ENCODE peak calls at places on chromosome 1, in five cellular contexts. M, I, H, G and F are unnamed samples.

GRCh38 chr1:195763907-195764183 is 844.4 kb downstream of the KCNT2 start:
- DNase-seq in M (no peak), G (no peak), I (no peak), H (no peak), F (no peak)

GRCh38 chr1:4633346-4633745 is 21.1 kb upstream of the AJAP1 start:
- DNase-seq in H (no peak), M (no peak), I (no peak), G (no peak), F (no peak)

GRCh38 chr1:25797939-25798338 is 2.1 kb upstream of the SELENON start:
- DNase-seq in I (no peak), H (no peak), M (peak), G (no peak), F (no peak)

GRCh38 chr1:173409613-173410012 is 67.5 kb upstream of the PRDX6 start:
- DNase-seq in G (no peak), H (no peak), M (peak), I (no peak), F (no peak)

GRCh38 chr1:145740269-145740668 is 21.0 kb downstream of the CD160 start:
- DNase-seq in M (no peak), G (no peak), I (peak), H (no peak), F (no peak)

GRCh38 chr1:38115682-38116187 is 69.1 kb upstream of the POU3F1 start:
- DNase-seq in I (no peak), G (no peak), M (no peak), H (no peak), F (no peak)

GRCh38 chr1:160171352-160171751 is 19.0 kb upstream of the CASQ1 start:
- DNase-seq in I (no peak), G (no peak), H (no peak), M (no peak), F (no peak)

GRCh38 chr1:155124503-155125463 is 2.9 kb upstream of the EFNA1 start:
- DNase-seq in I (no peak), G (no peak), M (no peak), H (no peak), F (no peak)

GRCh38 chr1:208036177-208036808 is 125.4 kb upstream of the CD34 start:
- DNase-seq in G (no peak), I (no peak), M (no peak), H (no peak), F (peak)

GRCh38 chr1:74427676-74428075 is 84.7 kb downstream of the LRRC53 start:
- DNase-seq in M (no peak), I (no peak), G (no peak), H (no peak), F (no peak)

GRCh38 chr1:48817505-48818114 is 40.9 kb upstream of the BEND5 start:
- DNase-seq in H (peak), G (no peak), M (peak), I (no peak), F (peak)

GRCh38 chr1:194117582-194117981 is 931.2 kb upstream of the B3GALT2 start:
- DNase-seq in M (no peak), I (no peak), H (no peak), G (no peak), F (no peak)

GRCh38 chr1:96598416-96599168 is 123.0 kb upstream of the PTBP2 start:
- DNase-seq in M (no peak), I (no peak), G (no peak), H (no peak), F (no peak)

GRCh38 chr1:198955085-198955484 is 316.2 kb downstream of the PTPRC start:
- DNase-seq in I (no peak), M (no peak), H (no peak), G (no peak), F (no peak)

GRCh38 chr1:62905309-62905708 is 121.4 kb downstream of the ATG4C start:
- DNase-seq in H (no peak), G (no peak), I (no peak), M (no peak), F (no peak)

GRCh38 chr1:215226755-215227154 is 144.2 kb downstream of the KCNK2 start:
- DNase-seq in G (no peak), M (no peak), H (no peak), I (no peak), F (no peak)

GRCh38 chr1:150566589-150567340 is 12.6 kb downstream of the MCL1 start:
- DNase-seq in I (no peak), G (no peak), M (no peak), H (no peak), F (no peak)

GRCh38 chr1:86352096-86352495 is 44.0 kb downstream of the ODF2L start:
- DNase-seq in I (no peak), M (no peak), G (no peak), H (no peak), F (no peak)

GRCh38 chr1:119779869-119780356 is 11.2 kb upstream of the HMGCS2 start:
- DNase-seq in H (no peak), G (no peak), M (no peak), I (no peak), F (no peak)

GRCh38 chr1:33237579-33237978 is 18.7 kb upstream of the ZNF362 start:
- DNase-seq in I (no peak), G (peak), M (no peak), H (no peak), F (no peak)